ENCODE peak calls at places on chromosomes 1 and 21, in five cellular contexts. H, N, D, B and V are unnamed samples.

GRCh38 chr1:97427371-97427770 is 493.5 kb downstream of the DPYD start:
- DNase-seq in B (no peak), N (no peak), H (no peak), D (no peak), V (no peak)

GRCh38 chr1:21251773-21252471 is 38.3 kb downstream of the ECE1 start:
- DNase-seq in B (peak; percentile 84), H (peak; percentile 62), N (no peak), D (no peak), V (peak; percentile 76)

GRCh38 chr1:205576805-205577761 is 54.7 kb downstream of the ELK4 start:
- DNase-seq in B (no peak), H (no peak), D (no peak), N (no peak), V (no peak)

GRCh38 chr1:15734901-15735300 is 1.2 kb upstream of the SLC25A34 start:
- DNase-seq in N (no peak), B (peak; percentile 56), D (no peak), H (no peak), V (no peak)

GRCh38 chr1:151606384-151606783 is 5.5 kb upstream of the SNX27 start:
- DNase-seq in D (no peak), N (no peak), H (no peak), B (peak; percentile 49), V (peak; percentile 74)

GRCh38 chr1:246450485-246451251 is 56.4 kb downstream of the SMYD3 start:
- DNase-seq in D (no peak), H (no peak), B (peak; percentile 2), N (peak; percentile 19), V (peak; percentile 24)

GRCh38 chr1:160255761-160256300 is 6.5 kb downstream of the DCAF8 start:
- DNase-seq in D (no peak), B (no peak), H (no peak), N (no peak), V (no peak)

GRCh38 chr1:221263831-221264767 is 384.9 kb downstream of the HLX start:
- DNase-seq in D (peak; percentile 57), B (peak; percentile 69), N (peak; percentile 87), H (peak; percentile 38), V (peak; percentile 61)

GRCh38 chr1:3313579-3313955 is 140.9 kb upstream of the ARHGEF16 start:
- DNase-seq in D (no peak), H (no peak), N (peak; percentile 73), B (no peak), V (peak; percentile 23)

GRCh38 chr1:228842094-228842775 is 107.0 kb downstream of the RHOU start:
- DNase-seq in N (peak; percentile 77), D (no peak), B (peak; percentile 45), H (no peak), V (peak; percentile 62)

GRCh38 chr1:224333939-224334701 is 4.1 kb upstream of the NVL start:
- DNase-seq in N (no peak), B (no peak), H (no peak), D (no peak), V (peak; percentile 54)

GRCh38 chr1:220528679-220529529 is 968 bp downstream of the MARK1 start:
- DNase-seq in B (no peak), D (peak; percentile 13), N (peak; percentile 33), H (no peak), V (peak; percentile 9)

GRCh38 chr1:31715097-31715872 is 11.5 kb upstream of the COL16A1 start:
- DNase-seq in H (peak; percentile 63), B (peak; percentile 79), D (peak; percentile 78), N (peak; percentile 83), V (peak; percentile 24)

GRCh38 chr1:208089151-208089550 is 155.0 kb downstream of the PLXNA2 start:
- DNase-seq in N (no peak), H (no peak), D (no peak), B (no peak), V (no peak)

GRCh38 chr21:41321211-41321907 is 4.8 kb downstream of the FAM3B start:
- DNase-seq in H (peak; percentile 24), N (no peak), D (no peak), B (no peak), V (no peak)

GRCh38 chr1:28193701-28194161 is 17.2 kb upstream of the PTAFR start:
- DNase-seq in N (no peak), B (no peak), D (no peak), H (no peak), V (no peak)

GRCh38 chr1:160351629-160352028 is 8.4 kb downstream of the NCSTN start:
- DNase-seq in D (no peak), H (no peak), N (no peak), B (no peak), V (no peak)

GRCh38 chr1:29260531-29260930 is 24.2 kb downstream of the PTPRU start:
- DNase-seq in B (no peak), N (no peak), D (no peak), H (no peak), V (no peak)

GRCh38 chr1:234475166-234475793 is 3.7 kb downstream of the TARBP1 start:
- DNase-seq in B (no peak), D (no peak), N (no peak), H (no peak), V (no peak)

GRCh38 chr1:209207701-209208286 is 375.7 kb upstream of the CAMK1G start:
- DNase-seq in B (peak; percentile 66), N (peak; percentile 48), D (peak; percentile 69), H (peak; percentile 39), V (peak; percentile 76)

GRCh38 chr1:8063298-8064068 is 37.4 kb upstream of the ERRFI1 start:
- DNase-seq in D (no peak), H (no peak), N (no peak), B (no peak), V (no peak)

GRCh38 chr1:58934711-58935110 is 150.9 kb upstream of the JUN start:
- DNase-seq in B (no peak), H (no peak), N (peak; percentile 11), D (no peak), V (no peak)

GRCh38 chr1:162023547-162024501 is at the start of gene OLFML2B:
- DNase-seq in N (peak; percentile 58), D (peak; percentile 73), B (peak; percentile 69), H (peak; percentile 59), V (peak; percentile 79)

GRCh38 chr1:160519542-160520435 is 3.3 kb downstream of the SLAMF6 start:
- DNase-seq in B (no peak), N (no peak), H (peak; percentile 66), D (no peak), V (peak; percentile 44)

GRCh38 chr1:232575524-232576040 is 54.4 kb downstream of the SIPA1L2 start:
- DNase-seq in B (no peak), D (no peak), H (no peak), N (no peak), V (peak; percentile 29)

GRCh38 chr1:196897158-196897828 is 9.4 kb downstream of the CFHR4 start:
- DNase-seq in D (no peak), H (no peak), N (no peak), B (no peak), V (no peak)

GRCh38 chr1:53122194-53122846 is 20.1 kb downstream of the SLC1A7 start:
- DNase-seq in H (no peak), B (no peak), N (no peak), D (no peak), V (no peak)

GRCh38 chr1:46519209-46519608 is 29.6 kb downstream of the DMBX1 start:
- DNase-seq in D (no peak), B (no peak), H (no peak), N (no peak), V (peak; percentile 35)

GRCh38 chr1:203643213-203644045 is 16.8 kb downstream of the ATP2B4 start:
- DNase-seq in B (no peak), N (no peak), D (no peak), H (no peak), V (no peak)